ENCODE peak calls at places on chromosomes 7 and 10, in seven cellular contexts. H is heart right ventricle; O is H1; J is effector memory CD4-positive, alpha-beta T cell; M is uterus; W is right lobe of liver; E is left ventricle myocardium inferior. V is an unnamed sample.

GRCh38 chr10:70284542-70285150 is 842 bp upstream of the NPFFR1 start:
- DNase-seq in M (no peak), H (no peak), W (no peak), J (no peak), E (no peak), O (no peak), V (no peak)

GRCh38 chr10:97499561-97500296 is 1.0 kb downstream of the UBTD1 start:
- DNase-seq in M (peak; percentile 77), W (peak; percentile 76), H (peak; percentile 74), J (no peak), E (peak; percentile 82), O (no peak), V (peak; percentile 15)

GRCh38 chr10:62373995-62374861 is at the start of gene ZNF365:
- DNase-seq in O (peak; percentile 71), W (no peak), H (peak; percentile 16), M (no peak), J (peak; percentile 38), E (peak; percentile 16), V (peak; percentile 54)

GRCh38 chr7:76202666-76203030 is 952 bp downstream of the SRRM3 start:
- DNase-seq in H (no peak), O (no peak), M (no peak), W (no peak), J (no peak), E (no peak), V (no peak)

GRCh38 chr10:74103560-74104248 is 46.9 kb downstream of the AP3M1 start:
- DNase-seq in O (no peak), W (no peak), H (no peak), M (no peak), J (no peak), E (no peak), V (peak; percentile 49)

GRCh38 chr7:101804087-101804631 is 13.3 kb upstream of the CUX1 start:
- DNase-seq in J (no peak), O (no peak), E (no peak), W (no peak), M (no peak), H (no peak), V (no peak)

GRCh38 chr7:154777489-154777888 is 225.4 kb downstream of the PAXIP1 start:
- DNase-seq in W (no peak), M (no peak), E (no peak), H (no peak), J (no peak), O (no peak), V (no peak)

GRCh38 chr10:89296227-89296648 is 5.6 kb upstream of the IFIT2 start:
- DNase-seq in M (no peak), O (no peak), H (no peak), E (no peak), J (no peak), W (no peak), V (peak; percentile 75)

GRCh38 chr7:50771120-50772002 is 11.3 kb downstream of the GRB10 start:
- DNase-seq in J (no peak), W (peak; percentile 67), O (no peak), M (no peak), E (no peak), H (no peak), V (no peak)

GRCh38 chr10:17375936-17376584 is 78.3 kb downstream of the ST8SIA6 start:
- DNase-seq in W (no peak), O (peak; percentile 87), H (peak; percentile 11), E (no peak), J (no peak), M (no peak), V (peak; percentile 1)

GRCh38 chr7:953547-954327 is 743 bp downstream of the ADAP1 start:
- DNase-seq in J (no peak), E (peak; percentile 57), O (peak; percentile 74), M (no peak), H (peak; percentile 55), W (peak; percentile 65), V (peak; percentile 69)

GRCh38 chr10:78685466-78686163 is 383.2 kb upstream of the ZMIZ1 start:
- DNase-seq in E (no peak), O (no peak), H (no peak), J (no peak), W (no peak), M (no peak), V (peak; percentile 49)

GRCh38 chr10:77359287-77359691 is 278.3 kb downstream of the KCNMA1 start:
- DNase-seq in J (no peak), W (no peak), H (no peak), E (no peak), M (no peak), O (no peak), V (no peak)

GRCh38 chr10:131667561-131667960 is 233.2 kb upstream of the PPP2R2D start:
- DNase-seq in M (no peak), W (no peak), E (no peak), J (no peak), H (no peak), O (no peak), V (no peak)

GRCh38 chr10:61779950-61780659 is 117.4 kb downstream of the CABCOCO1 start:
- DNase-seq in W (peak; percentile 19), J (no peak), M (peak; percentile 48), E (no peak), H (peak; percentile 19), O (no peak), V (peak; percentile 93)

GRCh38 chr7:129401228-129401967 is 32.8 kb upstream of the STRIP2 start:
- DNase-seq in J (no peak), O (no peak), M (no peak), W (no peak), E (no peak), H (no peak), V (no peak)

GRCh38 chr10:95308389-95309302 is 17.8 kb upstream of the PDLIM1 start:
- DNase-seq in J (no peak), W (peak; percentile 70), H (peak; percentile 51), O (no peak), M (peak; percentile 92), E (peak; percentile 54), V (peak; percentile 99)

GRCh38 chr7:15620491-15621185 is 58.8 kb upstream of the AGMO start:
- DNase-seq in W (no peak), H (no peak), J (no peak), O (no peak), M (no peak), E (no peak), V (peak; percentile 3)

GRCh38 chr10:131065673-131066331 is 245.7 kb downstream of the TCERG1L start:
- DNase-seq in O (no peak), H (no peak), E (peak; percentile 26), W (no peak), M (no peak), J (no peak), V (no peak)

GRCh38 chr7:92835140-92835850 is 1.1 kb downstream of the CDK6 start:
- DNase-seq in M (peak; percentile 46), O (no peak), W (peak; percentile 65), H (peak; percentile 47), J (no peak), E (peak; percentile 49), V (peak; percentile 82)

GRCh38 chr7:24435002-24435401 is 138.2 kb upstream of the PALS2 start:
- DNase-seq in O (peak; percentile 62), W (no peak), M (no peak), H (no peak), E (no peak), J (no peak), V (no peak)

GRCh38 chr10:55766212-55766611 is 594.8 kb downstream of the ZWINT start:
- DNase-seq in J (no peak), M (no peak), H (no peak), W (no peak), O (no peak), E (no peak), V (no peak)

GRCh38 chr10:66925896-66926719 is at the start of gene LRRTM3:
- DNase-seq in E (peak; percentile 19), M (peak; percentile 14), H (peak; percentile 17), W (peak; percentile 24), O (peak; percentile 55), J (no peak), V (peak; percentile 79)

DNA sequence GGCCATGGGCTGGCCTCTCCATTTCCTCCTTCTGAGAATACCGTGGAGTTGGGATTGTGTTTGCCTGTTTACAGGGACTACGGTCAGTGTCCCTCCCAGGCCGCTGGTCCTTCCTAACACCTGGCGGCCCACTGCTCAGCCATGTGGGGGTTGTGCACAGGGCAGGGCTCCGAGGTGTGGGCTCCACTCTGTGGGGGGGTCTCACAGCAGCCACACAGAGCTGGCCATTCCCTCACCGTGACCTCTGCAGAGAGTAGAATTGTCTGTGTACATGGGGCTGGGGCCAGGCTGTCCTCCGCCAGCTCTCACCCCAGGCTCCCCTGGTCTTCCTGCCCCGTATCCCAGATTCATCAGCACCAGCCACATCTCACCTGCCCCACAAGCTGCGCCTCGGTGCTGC is 60.1 kb downstream of the PTPRN2 start:
- DNase-seq in M (no peak), E (no peak), O (no peak), J (no peak), H (no peak), W (no peak), V (no peak)
- H3K9me3 ChIP-seq in M (no peaks in the 10 kb centered on the region), E (no peaks in the 10 kb centered on the region), O (peaks cover 11% of the 10 kb centered on the region), J (no peaks in the 10 kb centered on the region), H (no peaks in the 10 kb centered on the region), W (no peaks in the 10 kb centered on the region), V (no peaks in the 10 kb centered on the region)

GRCh38 chr10:122149138-122149606 is 121.9 kb upstream of the BTBD16 start:
- DNase-seq in J (no peak), H (peak; percentile 84), M (peak; percentile 57), E (peak; percentile 85), O (no peak), W (no peak), V (peak; percentile 52)
- H3K27ac ChIP-seq in J (no peak overlapping the region), H (peak overlapping the region; percentile 66), M (peak overlapping the region; percentile 70), E (peak overlapping the region; percentile 90), O (no peak overlapping the region), W (no peak overlapping the region), V (peak overlapping the region; percentile 79)

GRCh38 chr10:58356756-58357155 is 21.9 kb downstream of the UBE2D1 start:
- DNase-seq in H (no peak), M (no peak), W (no peak), E (no peak), O (no peak), J (no peak), V (peak; percentile 15)
- H3K4me1 ChIP-seq in H (peaks cover 2% of the 10 kb centered on the region), M (no peaks in the 10 kb centered on the region), W (no peaks in the 10 kb centered on the region), E (peaks cover 89% of the 10 kb centered on the region), O (no peaks in the 10 kb centered on the region), J (peaks cover 5% of the 10 kb centered on the region), V (no peaks in the 10 kb centered on the region)

DNA sequence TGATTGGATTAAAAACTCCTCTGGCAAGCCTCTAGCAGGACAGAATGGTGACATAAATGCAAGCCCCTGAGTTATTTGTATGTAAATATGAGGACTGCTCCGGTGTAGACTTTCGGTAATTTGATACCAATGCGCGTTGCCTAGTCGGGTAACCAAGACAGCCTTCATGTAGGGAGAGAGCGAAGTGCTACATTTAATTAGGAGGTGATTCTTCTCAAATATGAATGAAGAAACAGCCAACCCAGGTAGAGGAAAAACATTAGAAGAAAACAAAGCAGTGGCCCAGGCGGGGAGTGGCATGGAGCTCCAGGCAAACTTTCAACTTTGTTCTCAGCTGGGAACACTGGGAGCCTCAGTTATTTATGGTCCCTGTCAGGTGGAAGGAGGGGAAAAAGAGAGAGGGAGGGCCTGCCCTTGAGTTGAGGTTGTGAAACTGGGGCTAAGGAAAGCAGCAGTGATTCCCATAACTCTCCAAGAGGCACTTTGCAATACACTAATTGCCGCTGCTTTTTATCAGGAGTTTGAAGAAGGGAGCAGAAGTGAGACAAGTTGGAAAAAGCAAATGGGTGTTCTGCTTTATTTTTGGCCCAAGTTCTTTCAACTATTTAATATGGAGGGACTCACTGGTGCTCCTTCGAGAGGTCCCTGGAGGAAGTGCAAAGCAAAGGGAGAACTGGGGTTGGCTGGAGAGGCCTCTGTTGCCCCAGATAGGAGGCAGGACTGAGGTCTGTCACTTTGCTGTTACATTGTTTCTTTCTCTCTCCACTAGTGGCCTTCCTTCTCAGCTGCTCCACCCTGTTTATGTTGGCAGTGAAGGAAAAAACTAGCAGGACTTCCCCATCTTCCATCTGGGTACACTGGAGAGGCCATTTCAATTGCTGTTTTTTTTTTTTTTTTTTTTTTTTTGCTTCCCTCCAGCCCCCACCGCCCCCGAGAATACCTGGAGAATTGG is 234.6 kb upstream of the CCDC6 start:
- DNase-seq in E (peak; percentile 17), O (peak; percentile 60), H (peak; percentile 11), J (no peak), W (no peak), M (peak; percentile 76), V (peak; percentile 56)
- H3K9me3 ChIP-seq in E (no peaks in the 10 kb centered on the region), O (no peaks in the 10 kb centered on the region), H (no peaks in the 10 kb centered on the region), J (no peaks in the 10 kb centered on the region), W (no peaks in the 10 kb centered on the region), M (no peaks in the 10 kb centered on the region), V (no peaks in the 10 kb centered on the region)